ENCODE peak calls at places on chromosomes 16 and 17, in four cellular contexts. M, S, F and T are unnamed samples.

GRCh38 chr17:49260011-49260921 is 29.7 kb upstream of the PHOSPHO1 start:
- DNase-seq in M (peak; percentile 24), S (peak; percentile 55), F (peak; percentile 61), T (peak; percentile 61)

GRCh38 chr17:76054112-76054476 is 18.2 kb downstream of the SRP68 start:
- DNase-seq in M (no peak), S (no peak), F (no peak), T (peak; percentile 59)

GRCh38 chr16:595942-596735 is 6.3 kb downstream of the RAB40C start:
- DNase-seq in M (no peak), S (peak; percentile 78), F (no peak), T (no peak)

GRCh38 chr17:47199627-47200324 is 9.4 kb upstream of the MYL4 start:
- DNase-seq in M (no peak), S (no peak), F (no peak), T (no peak)

GRCh38 chr17:45224671-45225050 is 3.0 kb downstream of the FMNL1 start:
- DNase-seq in M (no peak), S (no peak), F (no peak), T (no peak)

GRCh38 chr17:29095439-29095838 is 52.5 kb downstream of the PIPOX start:
- DNase-seq in M (no peak), S (no peak), F (no peak), T (no peak)

GRCh38 chr17:5843366-5844026 is 226.7 kb upstream of the WSCD1 start:
- DNase-seq in M (no peak), S (no peak), F (no peak), T (no peak)

GRCh38 chr17:57422574-57423164 is 166.3 kb downstream of the MSI2 start:
- DNase-seq in M (no peak), S (no peak), F (no peak), T (no peak)

GRCh38 chr16:11354733-11355574 is 9.7 kb downstream of the RMI2 start:
- DNase-seq in M (peak; percentile 40), S (no peak), F (no peak), T (no peak)

GRCh38 chr16:68356249-68356918 is 45.6 kb downstream of the PRMT7 start:
- DNase-seq in M (peak; percentile 70), S (no peak), F (no peak), T (no peak)

GRCh38 chr16:84144301-84144858 is 597 bp downstream of the HSDL1 start:
- DNase-seq in M (peak; percentile 25), S (peak; percentile 31), F (no peak), T (peak; percentile 51)